ENCODE peak calls at places on chromosomes 12 and 14, in seven cellular contexts. H, A, Y, F, L, S and U are unnamed samples.

GRCh38 chr12:119512772-119513497 is 80.6 kb upstream of the TMEM233 start:
- DNase-seq in H (peak), A (no peak), Y (peak), F (no peak), L (no peak), S (no peak), U (no peak)

GRCh38 chr14:94360945-94361565 is 27.3 kb downstream of the SERPINA1 start:
- DNase-seq in H (no peak), A (no peak), Y (no peak), F (no peak), L (no peak), S (no peak), U (no peak)

GRCh38 chr12:56629459-56630179 is 507 bp downstream of the BAZ2A start:
- DNase-seq in H (no peak), A (peak), Y (peak), F (peak), L (no peak), S (no peak), U (peak)

GRCh38 chr12:39102474-39103209 is 197.3 kb upstream of the CPNE8 start:
- DNase-seq in H (peak), A (no peak), Y (no peak), F (no peak), L (no peak), S (no peak), U (no peak)

GRCh38 chr14:53621433-53621832 is 335.2 kb downstream of the BMP4 start:
- DNase-seq in H (no peak), A (no peak), Y (no peak), F (no peak), L (no peak), S (no peak), U (no peak)

GRCh38 chr14:102678394-102678793 is 85.9 kb downstream of the RCOR1 start:
- DNase-seq in H (no peak), A (no peak), Y (no peak), F (no peak), L (no peak), S (no peak), U (no peak)

GRCh38 chr12:90897981-90898380 is 57.0 kb downstream of the CCER1 start:
- DNase-seq in H (no peak), A (no peak), Y (no peak), F (no peak), L (no peak), S (no peak), U (no peak)

GRCh38 chr14:24390696-24391468 is 7.9 kb upstream of the NYNRIN start:
- DNase-seq in H (peak), A (no peak), Y (no peak), F (no peak), L (no peak), S (no peak), U (no peak)

GRCh38 chr12:99767809-99768208 is 120.3 kb downstream of the GARIN6 start:
- DNase-seq in H (peak), A (peak), Y (no peak), F (no peak), L (no peak), S (no peak), U (peak)

GRCh38 chr12:93540506-93540905 is 32.0 kb upstream of the SOCS2 start:
- DNase-seq in H (peak), A (no peak), Y (no peak), F (no peak), L (no peak), S (no peak), U (no peak)

GRCh38 chr14:87748558-87748957 is 244.4 kb downstream of the GALC start:
- DNase-seq in H (no peak), A (no peak), Y (no peak), F (no peak), L (no peak), S (no peak), U (no peak)

GRCh38 chr12:94638521-94638920 is 11.8 kb downstream of the TMCC3 start:
- DNase-seq in H (no peak), A (no peak), Y (no peak), F (no peak), L (no peak), S (no peak), U (no peak)

GRCh38 chr12:75528272-75528671 is 16.9 kb upstream of the KRR1 start:
- DNase-seq in H (no peak), A (no peak), Y (no peak), F (no peak), L (no peak), S (no peak), U (no peak)

GRCh38 chr12:26339976-26340375 is 144.6 kb downstream of the SSPN start:
- DNase-seq in H (no peak), A (no peak), Y (no peak), F (no peak), L (no peak), S (no peak), U (no peak)

GRCh38 chr12:124750787-124751471 is 112.7 kb downstream of the SCARB1 start:
- DNase-seq in H (no peak), A (no peak), Y (peak), F (peak), L (no peak), S (no peak), U (peak)

GRCh38 chr12:38911611-38912010 is 6.2 kb upstream of the CPNE8 start:
- DNase-seq in H (peak), A (no peak), Y (no peak), F (no peak), L (no peak), S (no peak), U (no peak)

GRCh38 chr12:123389560-123390351 is 5.8 kb downstream of the KMT5A start:
- DNase-seq in H (no peak), A (no peak), Y (peak), F (no peak), L (no peak), S (no peak), U (no peak)

GRCh38 chr12:57096099-57096572 is 7.2 kb downstream of the NAB2 start:
- DNase-seq in H (peak), A (peak), Y (peak), F (no peak), L (no peak), S (no peak), U (no peak)

GRCh38 chr12:115440438-115440837 is 756.5 kb upstream of the TBX3 start:
- DNase-seq in H (peak), A (no peak), Y (peak), F (no peak), L (peak), S (no peak), U (no peak)